ENCODE peak calls at places on chromosomes 7 and 10, in five cellular contexts. One of them, this sample, is unnamed.

GRCh38 chr10:5775705-5776104 is 37.5 kb downstream of the GDI2 start:
- DNase-seq in left ventricle myocardium inferior: peak; percentile 20
- DNase-seq in NCI-H1417: no peak
- DNase-seq in fibroblast of the aortic adventitia: no peak
- DNase-seq in body of pancreas: no peak
- DNase-seq in this sample: no peak

GRCh38 chr10:110420401-110421193 is 77.1 kb upstream of the DUSP5 start:
- DNase-seq in body of pancreas: peak; percentile 34
- DNase-seq in NCI-H1417: peak; percentile 4
- DNase-seq in left ventricle myocardium inferior: no peak
- DNase-seq in fibroblast of the aortic adventitia: peak; percentile 80
- DNase-seq in this sample: peak; percentile 30

GRCh38 chr10:119416855-119417254 is 125.7 kb downstream of the RGS10 start:
- DNase-seq in left ventricle myocardium inferior: peak; percentile 73
- DNase-seq in body of pancreas: peak; percentile 68
- DNase-seq in fibroblast of the aortic adventitia: peak; percentile 62
- DNase-seq in NCI-H1417: peak; percentile 4
- DNase-seq in this sample: peak; percentile 74

GRCh38 chr7:22812350-22812749 is 10.3 kb downstream of the TOMM7 start:
- DNase-seq in body of pancreas: no peak
- DNase-seq in NCI-H1417: no peak
- DNase-seq in left ventricle myocardium inferior: no peak
- DNase-seq in fibroblast of the aortic adventitia: no peak
- DNase-seq in this sample: no peak

GRCh38 chr10:18378766-18379165 is 238.5 kb downstream of the CACNB2 start:
- DNase-seq in left ventricle myocardium inferior: peak; percentile 32
- DNase-seq in NCI-H1417: no peak
- DNase-seq in fibroblast of the aortic adventitia: peak; percentile 2
- DNase-seq in body of pancreas: no peak
- DNase-seq in this sample: no peak

GRCh38 chr7:108824840-108825540 is 255.3 kb downstream of the DNAJB9 start:
- DNase-seq in left ventricle myocardium inferior: no peak
- DNase-seq in NCI-H1417: no peak
- DNase-seq in body of pancreas: no peak
- DNase-seq in fibroblast of the aortic adventitia: peak; percentile 88
- DNase-seq in this sample: peak; percentile 8

GRCh38 chr10:131651674-131652093 is 249.1 kb upstream of the PPP2R2D start:
- DNase-seq in NCI-H1417: no peak
- DNase-seq in left ventricle myocardium inferior: no peak
- DNase-seq in body of pancreas: no peak
- DNase-seq in fibroblast of the aortic adventitia: no peak
- DNase-seq in this sample: no peak

GRCh38 chr10:95547791-95548435 is 13.3 kb downstream of the SORBS1 start:
- DNase-seq in NCI-H1417: no peak
- DNase-seq in left ventricle myocardium inferior: no peak
- DNase-seq in fibroblast of the aortic adventitia: no peak
- DNase-seq in body of pancreas: no peak
- DNase-seq in this sample: no peak

GRCh38 chr7:435518-436366 is 83.9 kb downstream of the PDGFA start:
- DNase-seq in left ventricle myocardium inferior: peak; percentile 54
- DNase-seq in body of pancreas: no peak
- DNase-seq in NCI-H1417: no peak
- DNase-seq in fibroblast of the aortic adventitia: peak; percentile 39
- DNase-seq in this sample: no peak

GRCh38 chr10:123462760-123463159 is 203.4 kb upstream of the GPR26 start:
- DNase-seq in fibroblast of the aortic adventitia: no peak
- DNase-seq in body of pancreas: no peak
- DNase-seq in left ventricle myocardium inferior: no peak
- DNase-seq in NCI-H1417: no peak
- DNase-seq in this sample: no peak

GRCh38 chr7:34078864-34079263 is 173.5 kb downstream of the BMPER start:
- DNase-seq in left ventricle myocardium inferior: no peak
- DNase-seq in fibroblast of the aortic adventitia: no peak
- DNase-seq in NCI-H1417: no peak
- DNase-seq in body of pancreas: no peak
- DNase-seq in this sample: no peak

GRCh38 chr7:80661729-80662128 is 23.3 kb downstream of the CD36 start:
- DNase-seq in NCI-H1417: no peak
- DNase-seq in left ventricle myocardium inferior: no peak
- DNase-seq in fibroblast of the aortic adventitia: no peak
- DNase-seq in body of pancreas: no peak
- DNase-seq in this sample: peak; percentile 41

GRCh38 chr10:3090914-3091313 is 23.6 kb downstream of the PFKP start:
- DNase-seq in NCI-H1417: no peak
- DNase-seq in left ventricle myocardium inferior: peak; percentile 60
- DNase-seq in fibroblast of the aortic adventitia: peak; percentile 83
- DNase-seq in body of pancreas: peak; percentile 61
- DNase-seq in this sample: no peak

GRCh38 chr7:106166651-106167342 is 54.7 kb upstream of the SYPL1 start:
- DNase-seq in left ventricle myocardium inferior: no peak
- DNase-seq in body of pancreas: peak; percentile 48
- DNase-seq in fibroblast of the aortic adventitia: peak; percentile 91
- DNase-seq in NCI-H1417: peak; percentile 41
- DNase-seq in this sample: peak; percentile 83

GRCh38 chr7:148664319-148664718 is 34.4 kb upstream of the CUL1 start:
- DNase-seq in fibroblast of the aortic adventitia: peak; percentile 81
- DNase-seq in left ventricle myocardium inferior: peak; percentile 26
- DNase-seq in body of pancreas: no peak
- DNase-seq in NCI-H1417: no peak
- DNase-seq in this sample: no peak

GRCh38 chr10:35336084-35336831 is at the start of gene CCNY:
- DNase-seq in NCI-H1417: peak; percentile 78
- DNase-seq in body of pancreas: peak; percentile 78
- DNase-seq in fibroblast of the aortic adventitia: peak; percentile 42
- DNase-seq in left ventricle myocardium inferior: peak; percentile 88
- DNase-seq in this sample: peak; percentile 82

GRCh38 chr7:141511370-141512335 is 39.6 kb upstream of the AGK start:
- DNase-seq in fibroblast of the aortic adventitia: no peak
- DNase-seq in left ventricle myocardium inferior: no peak
- DNase-seq in body of pancreas: peak; percentile 19
- DNase-seq in NCI-H1417: peak; percentile 69
- DNase-seq in this sample: peak; percentile 82

GRCh38 chr7:44323381-44324203 is 1.8 kb downstream of the CAMK2B start:
- DNase-seq in body of pancreas: no peak
- DNase-seq in fibroblast of the aortic adventitia: no peak
- DNase-seq in NCI-H1417: no peak
- DNase-seq in left ventricle myocardium inferior: no peak
- DNase-seq in this sample: peak; percentile 24

GRCh38 chr10:58641708-58642107 is 129.0 kb downstream of the BICC1 start:
- DNase-seq in fibroblast of the aortic adventitia: peak; percentile 86
- DNase-seq in left ventricle myocardium inferior: no peak
- DNase-seq in NCI-H1417: no peak
- DNase-seq in body of pancreas: no peak
- DNase-seq in this sample: no peak

GRCh38 chr7:108452707-108453106 is 3.5 kb downstream of the NRCAM start:
- DNase-seq in fibroblast of the aortic adventitia: peak; percentile 60
- DNase-seq in NCI-H1417: no peak
- DNase-seq in body of pancreas: no peak
- DNase-seq in left ventricle myocardium inferior: no peak
- DNase-seq in this sample: peak; percentile 77

GRCh38 chr10:80405636-80406035 is 2.7 kb upstream of the PRXL2A start:
- DNase-seq in fibroblast of the aortic adventitia: no peak
- DNase-seq in body of pancreas: no peak
- DNase-seq in left ventricle myocardium inferior: no peak
- DNase-seq in NCI-H1417: no peak
- DNase-seq in this sample: peak; percentile 47

GRCh38 chr7:142391191-142391992 is 133.5 kb upstream of the PRSS58 start:
- DNase-seq in fibroblast of the aortic adventitia: peak; percentile 26
- DNase-seq in NCI-H1417: no peak
- DNase-seq in body of pancreas: no peak
- DNase-seq in left ventricle myocardium inferior: no peak
- DNase-seq in this sample: peak; percentile 69

GRCh38 chr10:73182568-73182967 is 14.6 kb downstream of the FAM149B1 start:
- DNase-seq in fibroblast of the aortic adventitia: peak; percentile 85
- DNase-seq in body of pancreas: no peak
- DNase-seq in NCI-H1417: no peak
- DNase-seq in left ventricle myocardium inferior: no peak
- DNase-seq in this sample: no peak

GRCh38 chr10:115944538-115944937 is 328.5 kb downstream of the GFRA1 start:
- DNase-seq in left ventricle myocardium inferior: no peak
- DNase-seq in NCI-H1417: no peak
- DNase-seq in fibroblast of the aortic adventitia: no peak
- DNase-seq in body of pancreas: no peak
- DNase-seq in this sample: no peak

GRCh38 chr7:140297192-140297591 is 101.1 kb downstream of the SLC37A3 start:
- DNase-seq in fibroblast of the aortic adventitia: no peak
- DNase-seq in body of pancreas: no peak
- DNase-seq in left ventricle myocardium inferior: no peak
- DNase-seq in NCI-H1417: no peak
- DNase-seq in this sample: no peak

GRCh38 chr10:109783286-109783685 is 140.0 kb downstream of the XPNPEP1 start:
- DNase-seq in body of pancreas: no peak
- DNase-seq in fibroblast of the aortic adventitia: no peak
- DNase-seq in left ventricle myocardium inferior: no peak
- DNase-seq in NCI-H1417: no peak
- DNase-seq in this sample: no peak

GRCh38 chr7:128157906-128158305 is 83.2 kb upstream of the LEP start:
- DNase-seq in fibroblast of the aortic adventitia: no peak
- DNase-seq in NCI-H1417: no peak
- DNase-seq in left ventricle myocardium inferior: no peak
- DNase-seq in body of pancreas: no peak
- DNase-seq in this sample: no peak